ENCODE peak calls at places on chromosomes 13 and 19, in ten cellular contexts. One of them, this sample, is unnamed.
A peak's percentile ranks its signal among the peaks of the same experiment; 100 is the strongest.

GRCh38 chr13:47216176-47216822 is 319.4 kb upstream of the HTR2A start:
- DNase-seq in activated CD8-positive, alpha-beta T cell treated with anti-CD3 and anti-CD28 coated beads for 36 hours: no peak
- DNase-seq in psoas muscle: no peak
- DNase-seq in fibroblast of pulmonary artery: no peak
- DNase-seq in tibial artery: no peak
- DNase-seq in brain microvascular endothelial cell: no peak
- DNase-seq in fibroblast of villous mesenchyme: peak; percentile 26
- DNase-seq in AG04450: peak; percentile 32
- DNase-seq in IMR-90: peak; percentile 57
- DNase-seq in heart right ventricle: no peak
- DNase-seq in this sample: peak; percentile 54

GRCh38 chr19:35856546-35857149 is at the start of gene KIRREL2:
- DNase-seq in activated CD8-positive, alpha-beta T cell treated with anti-CD3 and anti-CD28 coated beads for 36 hours: peak; percentile 50
- DNase-seq in psoas muscle: no peak
- DNase-seq in fibroblast of pulmonary artery: no peak
- DNase-seq in tibial artery: no peak
- DNase-seq in brain microvascular endothelial cell: no peak
- DNase-seq in fibroblast of villous mesenchyme: no peak
- DNase-seq in AG04450: no peak
- DNase-seq in IMR-90: no peak
- DNase-seq in heart right ventricle: no peak
- DNase-seq in this sample: no peak

GRCh38 chr13:31699650-31700049 is 39.7 kb upstream of the RXFP2 start:
- DNase-seq in activated CD8-positive, alpha-beta T cell treated with anti-CD3 and anti-CD28 coated beads for 36 hours: no peak
- DNase-seq in psoas muscle: no peak
- DNase-seq in fibroblast of pulmonary artery: peak; percentile 39
- DNase-seq in tibial artery: no peak
- DNase-seq in brain microvascular endothelial cell: no peak
- DNase-seq in fibroblast of villous mesenchyme: no peak
- DNase-seq in AG04450: no peak
- DNase-seq in IMR-90: no peak
- DNase-seq in heart right ventricle: no peak
- DNase-seq in this sample: no peak

GRCh38 chr19:34556500-34556899 is 74.9 kb downstream of the WTIP start:
- DNase-seq in activated CD8-positive, alpha-beta T cell treated with anti-CD3 and anti-CD28 coated beads for 36 hours: peak; percentile 59
- DNase-seq in psoas muscle: no peak
- DNase-seq in fibroblast of pulmonary artery: peak; percentile 19
- DNase-seq in tibial artery: no peak
- DNase-seq in brain microvascular endothelial cell: peak; percentile 34
- DNase-seq in fibroblast of villous mesenchyme: peak; percentile 2
- DNase-seq in AG04450: no peak
- DNase-seq in IMR-90: no peak
- DNase-seq in heart right ventricle: peak; percentile 20
- DNase-seq in this sample: no peak

GRCh38 chr13:87234981-87235380 is 436.2 kb upstream of the SLITRK5 start:
- DNase-seq in activated CD8-positive, alpha-beta T cell treated with anti-CD3 and anti-CD28 coated beads for 36 hours: no peak
- DNase-seq in psoas muscle: no peak
- DNase-seq in fibroblast of pulmonary artery: peak; percentile 11
- DNase-seq in tibial artery: no peak
- DNase-seq in brain microvascular endothelial cell: peak; percentile 59
- DNase-seq in fibroblast of villous mesenchyme: peak; percentile 28
- DNase-seq in AG04450: no peak
- DNase-seq in IMR-90: peak; percentile 64
- DNase-seq in heart right ventricle: no peak
- DNase-seq in this sample: no peak

GRCh38 chr19:4987692-4988370 is 18.9 kb downstream of the KDM4B start:
- DNase-seq in activated CD8-positive, alpha-beta T cell treated with anti-CD3 and anti-CD28 coated beads for 36 hours: no peak
- DNase-seq in psoas muscle: peak; percentile 51
- DNase-seq in fibroblast of pulmonary artery: peak; percentile 48
- DNase-seq in tibial artery: no peak
- DNase-seq in brain microvascular endothelial cell: no peak
- DNase-seq in fibroblast of villous mesenchyme: peak; percentile 81
- DNase-seq in AG04450: no peak
- DNase-seq in IMR-90: peak; percentile 59
- DNase-seq in heart right ventricle: no peak
- DNase-seq in this sample: no peak

GRCh38 chr13:37144661-37145060 is 39.2 kb upstream of the CSNK1A1L start:
- DNase-seq in activated CD8-positive, alpha-beta T cell treated with anti-CD3 and anti-CD28 coated beads for 36 hours: no peak
- DNase-seq in psoas muscle: no peak
- DNase-seq in fibroblast of pulmonary artery: no peak
- DNase-seq in tibial artery: no peak
- DNase-seq in brain microvascular endothelial cell: peak; percentile 36
- DNase-seq in fibroblast of villous mesenchyme: no peak
- DNase-seq in AG04450: no peak
- DNase-seq in IMR-90: peak; percentile 66
- DNase-seq in heart right ventricle: no peak
- DNase-seq in this sample: peak; percentile 19

GRCh38 chr13:35818577-35819165 is 312.5 kb downstream of the DCLK1 start:
- DNase-seq in activated CD8-positive, alpha-beta T cell treated with anti-CD3 and anti-CD28 coated beads for 36 hours: no peak
- DNase-seq in psoas muscle: no peak
- DNase-seq in fibroblast of pulmonary artery: peak; percentile 73
- DNase-seq in tibial artery: no peak
- DNase-seq in brain microvascular endothelial cell: no peak
- DNase-seq in fibroblast of villous mesenchyme: peak; percentile 48
- DNase-seq in AG04450: no peak
- DNase-seq in IMR-90: peak; percentile 60
- DNase-seq in heart right ventricle: no peak
- DNase-seq in this sample: peak; percentile 24

GRCh38 chr19:8421484-8422461 is 8.7 kb downstream of the MARCHF2 start:
- DNase-seq in activated CD8-positive, alpha-beta T cell treated with anti-CD3 and anti-CD28 coated beads for 36 hours: no peak
- DNase-seq in psoas muscle: no peak
- DNase-seq in fibroblast of pulmonary artery: no peak
- DNase-seq in tibial artery: no peak
- DNase-seq in brain microvascular endothelial cell: no peak
- DNase-seq in fibroblast of villous mesenchyme: no peak
- DNase-seq in AG04450: no peak
- DNase-seq in IMR-90: no peak
- DNase-seq in heart right ventricle: no peak
- DNase-seq in this sample: no peak

GRCh38 chr19:42303876-42304275 is 1.5 kb upstream of the PAFAH1B3 start:
- DNase-seq in activated CD8-positive, alpha-beta T cell treated with anti-CD3 and anti-CD28 coated beads for 36 hours: no peak
- DNase-seq in psoas muscle: no peak
- DNase-seq in fibroblast of pulmonary artery: no peak
- DNase-seq in tibial artery: no peak
- DNase-seq in brain microvascular endothelial cell: no peak
- DNase-seq in fibroblast of villous mesenchyme: no peak
- DNase-seq in AG04450: no peak
- DNase-seq in IMR-90: no peak
- DNase-seq in heart right ventricle: no peak
- DNase-seq in this sample: no peak

GRCh38 chr19:46736544-46737274 is 9.1 kb upstream of the FKRP start:
- DNase-seq in activated CD8-positive, alpha-beta T cell treated with anti-CD3 and anti-CD28 coated beads for 36 hours: no peak
- DNase-seq in psoas muscle: peak; percentile 66
- DNase-seq in fibroblast of pulmonary artery: no peak
- DNase-seq in tibial artery: no peak
- DNase-seq in brain microvascular endothelial cell: no peak
- DNase-seq in fibroblast of villous mesenchyme: no peak
- DNase-seq in AG04450: no peak
- DNase-seq in IMR-90: no peak
- DNase-seq in heart right ventricle: peak; percentile 76
- DNase-seq in this sample: no peak

GRCh38 chr19:38089440-38089839 is 134.6 kb downstream of the DPF1 start:
- DNase-seq in activated CD8-positive, alpha-beta T cell treated with anti-CD3 and anti-CD28 coated beads for 36 hours: no peak
- DNase-seq in psoas muscle: peak; percentile 63
- DNase-seq in fibroblast of pulmonary artery: no peak
- DNase-seq in tibial artery: no peak
- DNase-seq in brain microvascular endothelial cell: no peak
- DNase-seq in fibroblast of villous mesenchyme: no peak
- DNase-seq in AG04450: no peak
- DNase-seq in IMR-90: no peak
- DNase-seq in heart right ventricle: no peak
- DNase-seq in this sample: no peak

GRCh38 chr19:11380653-11381534 is 3.2 kb downstream of the EPOR start:
- DNase-seq in activated CD8-positive, alpha-beta T cell treated with anti-CD3 and anti-CD28 coated beads for 36 hours: peak; percentile 99
- DNase-seq in psoas muscle: peak; percentile 97
- DNase-seq in fibroblast of pulmonary artery: peak; percentile 95
- DNase-seq in tibial artery: peak; percentile 98
- DNase-seq in brain microvascular endothelial cell: peak; percentile 97
- DNase-seq in fibroblast of villous mesenchyme: peak; percentile 92
- DNase-seq in AG04450: peak; percentile 80
- DNase-seq in IMR-90: peak; percentile 93
- DNase-seq in heart right ventricle: peak; percentile 97
- DNase-seq in this sample: peak; percentile 97
- TF ChIP-seq CTCF in activated CD8-positive, alpha-beta T cell treated with anti-CD3 and anti-CD28 coated beads for 36 hours: peak; percentile 63
- TF ChIP-seq CTCF in psoas muscle: peak; percentile 65
- TF ChIP-seq CTCF in fibroblast of pulmonary artery: peak; percentile 60
- TF ChIP-seq CTCF in tibial artery: peak; percentile 68
- TF ChIP-seq CTCF in brain microvascular endothelial cell: peak; percentile 77
- TF ChIP-seq CTCF in fibroblast of villous mesenchyme: peak; percentile 54
- TF ChIP-seq CTCF in AG04450: peak; percentile 77
- TF ChIP-seq CTCF in IMR-90: peak; percentile 53
- TF ChIP-seq CTCF in heart right ventricle: peak; percentile 87
- TF ChIP-seq CTCF in this sample: peak; percentile 83

GRCh38 chr19:11058246-11059030 is 30.8 kb upstream of the LDLR start:
- DNase-seq in activated CD8-positive, alpha-beta T cell treated with anti-CD3 and anti-CD28 coated beads for 36 hours: no peak
- DNase-seq in psoas muscle: no peak
- DNase-seq in fibroblast of pulmonary artery: no peak
- DNase-seq in tibial artery: no peak
- DNase-seq in brain microvascular endothelial cell: no peak
- DNase-seq in fibroblast of villous mesenchyme: no peak
- DNase-seq in AG04450: no peak
- DNase-seq in IMR-90: no peak
- DNase-seq in heart right ventricle: no peak
- DNase-seq in this sample: no peak
- TF ChIP-seq CTCF in activated CD8-positive, alpha-beta T cell treated with anti-CD3 and anti-CD28 coated beads for 36 hours: no peak
- TF ChIP-seq CTCF in psoas muscle: no peak
- TF ChIP-seq CTCF in fibroblast of pulmonary artery: no peak
- TF ChIP-seq CTCF in tibial artery: no peak
- TF ChIP-seq CTCF in brain microvascular endothelial cell: no peak
- TF ChIP-seq CTCF in fibroblast of villous mesenchyme: no peak
- TF ChIP-seq CTCF in AG04450: no peak
- TF ChIP-seq CTCF in IMR-90: no peak
- TF ChIP-seq CTCF in heart right ventricle: no peak
- TF ChIP-seq CTCF in this sample: no peak

GRCh38 chr19:2081873-2082810 is 14.0 kb downstream of the MOB3A start:
- DNase-seq in activated CD8-positive, alpha-beta T cell treated with anti-CD3 and anti-CD28 coated beads for 36 hours: peak; percentile 80
- DNase-seq in psoas muscle: peak; percentile 62
- DNase-seq in fibroblast of pulmonary artery: no peak
- DNase-seq in tibial artery: no peak
- DNase-seq in brain microvascular endothelial cell: no peak
- DNase-seq in fibroblast of villous mesenchyme: no peak
- DNase-seq in AG04450: no peak
- DNase-seq in IMR-90: no peak
- DNase-seq in heart right ventricle: no peak
- DNase-seq in this sample: no peak

GRCh38 chr19:2080336-2080988 is 15.7 kb downstream of the MOB3A start:
- DNase-seq in activated CD8-positive, alpha-beta T cell treated with anti-CD3 and anti-CD28 coated beads for 36 hours: no peak
- DNase-seq in psoas muscle: no peak
- DNase-seq in fibroblast of pulmonary artery: no peak
- DNase-seq in tibial artery: no peak
- DNase-seq in brain microvascular endothelial cell: no peak
- DNase-seq in fibroblast of villous mesenchyme: no peak
- DNase-seq in AG04450: no peak
- DNase-seq in IMR-90: no peak
- DNase-seq in heart right ventricle: no peak
- DNase-seq in this sample: no peak

GRCh38 chr19:2079076-2079864 is 16.9 kb downstream of the MOB3A start:
- DNase-seq in activated CD8-positive, alpha-beta T cell treated with anti-CD3 and anti-CD28 coated beads for 36 hours: no peak
- DNase-seq in psoas muscle: peak; percentile 48
- DNase-seq in fibroblast of pulmonary artery: no peak
- DNase-seq in tibial artery: no peak
- DNase-seq in brain microvascular endothelial cell: no peak
- DNase-seq in fibroblast of villous mesenchyme: no peak
- DNase-seq in AG04450: no peak
- DNase-seq in IMR-90: no peak
- DNase-seq in heart right ventricle: no peak
- DNase-seq in this sample: no peak

GRCh38 chr19:2077833-2078619 is 18.1 kb downstream of the MOB3A start:
- DNase-seq in activated CD8-positive, alpha-beta T cell treated with anti-CD3 and anti-CD28 coated beads for 36 hours: no peak
- DNase-seq in psoas muscle: peak; percentile 44
- DNase-seq in fibroblast of pulmonary artery: no peak
- DNase-seq in tibial artery: no peak
- DNase-seq in brain microvascular endothelial cell: no peak
- DNase-seq in fibroblast of villous mesenchyme: no peak
- DNase-seq in AG04450: no peak
- DNase-seq in IMR-90: no peak
- DNase-seq in heart right ventricle: no peak
- DNase-seq in this sample: no peak

DNA sequence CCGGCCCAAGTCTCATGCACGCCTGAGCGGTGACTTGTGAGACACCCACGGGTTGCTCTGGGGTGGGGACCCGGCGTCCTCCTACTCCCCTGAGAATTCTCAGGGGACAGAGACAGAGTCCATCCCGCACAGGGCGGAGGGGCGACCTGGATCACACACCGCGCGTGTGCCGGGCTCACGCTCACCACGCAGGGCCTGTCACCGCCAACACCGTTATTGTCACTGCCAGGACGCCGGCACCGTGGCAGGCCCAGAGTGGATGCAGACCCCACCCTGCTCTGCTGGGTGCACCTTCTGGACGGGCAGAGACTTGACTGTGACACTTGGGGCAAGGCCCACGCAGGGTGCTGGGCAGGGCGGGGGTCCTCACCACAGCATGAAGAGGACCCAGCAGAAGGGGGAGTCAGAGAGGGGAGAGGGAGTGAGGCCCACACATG is 16.2 kb downstream of the MOB3A start:
- DNase-seq in activated CD8-positive, alpha-beta T cell treated with anti-CD3 and anti-CD28 coated beads for 36 hours: no peak
- DNase-seq in psoas muscle: no peak
- DNase-seq in fibroblast of pulmonary artery: no peak
- DNase-seq in tibial artery: no peak
- DNase-seq in brain microvascular endothelial cell: no peak
- DNase-seq in fibroblast of villous mesenchyme: no peak
- DNase-seq in AG04450: no peak
- DNase-seq in IMR-90: no peak
- DNase-seq in heart right ventricle: no peak
- DNase-seq in this sample: no peak
- TF ChIP-seq CTCF in activated CD8-positive, alpha-beta T cell treated with anti-CD3 and anti-CD28 coated beads for 36 hours: no peak
- TF ChIP-seq CTCF in psoas muscle: no peak
- TF ChIP-seq CTCF in fibroblast of pulmonary artery: no peak
- TF ChIP-seq CTCF in tibial artery: no peak
- TF ChIP-seq CTCF in brain microvascular endothelial cell: no peak
- TF ChIP-seq CTCF in fibroblast of villous mesenchyme: no peak
- TF ChIP-seq CTCF in AG04450: no peak
- TF ChIP-seq CTCF in IMR-90: no peak
- TF ChIP-seq CTCF in heart right ventricle: no peak
- TF ChIP-seq CTCF in this sample: no peak

DNA sequence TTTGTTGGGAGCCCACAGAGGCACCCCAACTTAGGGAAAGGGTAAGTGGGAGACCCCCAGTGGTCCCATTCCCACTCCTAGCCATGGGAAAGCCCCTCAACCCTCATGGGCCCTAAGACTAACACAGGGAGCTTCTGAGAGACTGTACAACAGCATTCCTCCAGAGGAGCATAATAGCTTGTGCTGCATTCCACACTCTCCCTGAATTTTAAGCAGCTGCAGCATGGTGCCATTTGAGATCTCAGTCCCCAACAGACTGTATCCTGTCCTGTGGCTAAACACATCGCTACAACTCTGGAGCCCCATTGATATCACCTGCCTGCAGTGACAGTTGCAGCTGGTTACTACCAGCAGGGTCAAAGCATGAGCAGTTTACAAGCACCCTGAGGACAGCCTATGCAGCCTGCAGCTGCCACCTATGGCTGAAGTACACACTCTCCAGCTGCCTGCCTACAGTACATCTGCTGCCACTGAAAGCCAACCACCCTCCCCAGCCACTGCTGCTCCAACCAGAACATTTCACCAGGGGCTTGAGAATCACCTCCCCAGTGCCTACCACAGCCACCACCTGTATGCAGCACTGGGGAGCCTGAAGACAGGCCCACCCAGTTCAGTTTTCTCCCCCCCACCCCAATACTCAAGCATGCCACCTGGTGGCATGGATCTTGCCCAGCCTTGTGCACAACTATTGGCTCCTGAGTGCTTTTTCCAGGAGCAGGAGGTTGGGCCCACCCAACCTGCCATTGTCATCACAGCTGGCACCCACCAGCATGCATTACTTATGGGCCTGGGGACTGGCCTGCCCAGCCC is 557.3 kb downstream of the GPC5 start:
- DNase-seq in activated CD8-positive, alpha-beta T cell treated with anti-CD3 and anti-CD28 coated beads for 36 hours: no peak
- DNase-seq in psoas muscle: no peak
- DNase-seq in fibroblast of pulmonary artery: no peak
- DNase-seq in tibial artery: no peak
- DNase-seq in brain microvascular endothelial cell: no peak
- DNase-seq in fibroblast of villous mesenchyme: no peak
- DNase-seq in AG04450: no peak
- DNase-seq in IMR-90: no peak
- DNase-seq in heart right ventricle: no peak
- DNase-seq in this sample: no peak
- TF ChIP-seq CTCF in activated CD8-positive, alpha-beta T cell treated with anti-CD3 and anti-CD28 coated beads for 36 hours: no peak
- TF ChIP-seq CTCF in psoas muscle: no peak
- TF ChIP-seq CTCF in fibroblast of pulmonary artery: no peak
- TF ChIP-seq CTCF in tibial artery: no peak
- TF ChIP-seq CTCF in brain microvascular endothelial cell: no peak
- TF ChIP-seq CTCF in fibroblast of villous mesenchyme: no peak
- TF ChIP-seq CTCF in AG04450: no peak
- TF ChIP-seq CTCF in IMR-90: no peak
- TF ChIP-seq CTCF in heart right ventricle: no peak
- TF ChIP-seq CTCF in this sample: no peak

This sample was measured in HFFc6.